ENCODE peak calls at places on chromosomes 7 and 10, in seven cellular contexts. One of them, this sample, is unnamed. For H3K36me3, the result is how much of the 10 kb centered on the place peaks cover.

GRCh38 chr7:155270876-155271275 is 26.8 kb upstream of the INSIG1 start:
- DNase-seq in cardiac muscle cell: no peak
- DNase-seq in tibial artery: no peak
- DNase-seq in neural progenitor cell: no peak
- DNase-seq in mammary epithelial cell: no peak
- DNase-seq in right lobe of liver: no peak
- DNase-seq in HCT116: no peak
- DNase-seq in this sample: no peak

GRCh38 chr10:45376364-45376801 is 2.4 kb downstream of the ALOX5 start:
- DNase-seq in right lobe of liver: no peak
- DNase-seq in tibial artery: no peak
- DNase-seq in mammary epithelial cell: no peak
- DNase-seq in cardiac muscle cell: no peak
- DNase-seq in neural progenitor cell: no peak
- DNase-seq in HCT116: no peak
- DNase-seq in this sample: no peak

GRCh38 chr10:43774234-43774769 is 125.6 kb upstream of the ZNF32 start:
- DNase-seq in tibial artery: no peak
- DNase-seq in right lobe of liver: no peak
- DNase-seq in HCT116: no peak
- DNase-seq in neural progenitor cell: no peak
- DNase-seq in cardiac muscle cell: no peak
- DNase-seq in mammary epithelial cell: no peak
- DNase-seq in this sample: no peak

GRCh38 chr7:11587814-11588213 is 244.2 kb downstream of the THSD7A start:
- DNase-seq in right lobe of liver: no peak
- DNase-seq in HCT116: no peak
- DNase-seq in cardiac muscle cell: no peak
- DNase-seq in tibial artery: no peak
- DNase-seq in neural progenitor cell: no peak
- DNase-seq in mammary epithelial cell: no peak
- DNase-seq in this sample: peak

GRCh38 chr7:98162758-98163157 is 48.5 kb upstream of the BHLHA15 start:
- DNase-seq in mammary epithelial cell: peak
- DNase-seq in HCT116: no peak
- DNase-seq in tibial artery: no peak
- DNase-seq in right lobe of liver: no peak
- DNase-seq in neural progenitor cell: no peak
- DNase-seq in cardiac muscle cell: no peak
- DNase-seq in this sample: no peak

GRCh38 chr7:95840953-95841950 is 68.9 kb downstream of the DYNC1I1 start:
- DNase-seq in neural progenitor cell: peak
- DNase-seq in HCT116: peak
- DNase-seq in right lobe of liver: no peak
- DNase-seq in cardiac muscle cell: no peak
- DNase-seq in tibial artery: no peak
- DNase-seq in mammary epithelial cell: no peak
- DNase-seq in this sample: peak

GRCh38 chr7:133827707-133828580 is 299.2 kb upstream of the LRGUK start:
- DNase-seq in right lobe of liver: no peak
- DNase-seq in HCT116: no peak
- DNase-seq in mammary epithelial cell: peak
- DNase-seq in neural progenitor cell: no peak
- DNase-seq in cardiac muscle cell: no peak
- DNase-seq in tibial artery: no peak
- DNase-seq in this sample: no peak

GRCh38 chr7:101856488-101857357 is 39.3 kb downstream of the CUX1 start:
- DNase-seq in cardiac muscle cell: peak
- DNase-seq in neural progenitor cell: no peak
- DNase-seq in mammary epithelial cell: peak
- DNase-seq in right lobe of liver: peak
- DNase-seq in HCT116: peak
- DNase-seq in tibial artery: peak
- DNase-seq in this sample: peak

GRCh38 chr10:44742169-44742732 is 168.9 kb upstream of the TMEM72 start:
- DNase-seq in HCT116: no peak
- DNase-seq in neural progenitor cell: no peak
- DNase-seq in cardiac muscle cell: no peak
- DNase-seq in mammary epithelial cell: no peak
- DNase-seq in tibial artery: no peak
- DNase-seq in right lobe of liver: no peak
- DNase-seq in this sample: no peak

GRCh38 chr7:13998866-13999265 is 9.4 kb upstream of the ETV1 start:
- DNase-seq in tibial artery: no peak
- DNase-seq in cardiac muscle cell: no peak
- DNase-seq in right lobe of liver: no peak
- DNase-seq in neural progenitor cell: no peak
- DNase-seq in HCT116: no peak
- DNase-seq in mammary epithelial cell: no peak
- DNase-seq in this sample: no peak

GRCh38 chr7:105010538-105011523 is 3.2 kb upstream of the KMT2E start:
- DNase-seq in cardiac muscle cell: peak
- DNase-seq in tibial artery: no peak
- DNase-seq in right lobe of liver: no peak
- DNase-seq in HCT116: no peak
- DNase-seq in neural progenitor cell: no peak
- DNase-seq in mammary epithelial cell: no peak
- DNase-seq in this sample: no peak

GRCh38 chr10:97336942-97337719 is 2.6 kb upstream of the FRAT2 start:
- DNase-seq in neural progenitor cell: peak
- DNase-seq in mammary epithelial cell: peak
- DNase-seq in cardiac muscle cell: no peak
- DNase-seq in tibial artery: no peak
- DNase-seq in HCT116: no peak
- DNase-seq in right lobe of liver: no peak
- DNase-seq in this sample: no peak

GRCh38 chr7:99383791-99384370 is 9.4 kb downstream of the ARPC1B start:
- DNase-seq in cardiac muscle cell: no peak
- DNase-seq in neural progenitor cell: no peak
- DNase-seq in right lobe of liver: no peak
- DNase-seq in HCT116: no peak
- DNase-seq in mammary epithelial cell: no peak
- DNase-seq in tibial artery: no peak
- DNase-seq in this sample: no peak

GRCh38 chr7:81173766-81174281 is 255.0 kb upstream of the SEMA3C start:
- DNase-seq in right lobe of liver: no peak
- DNase-seq in HCT116: no peak
- DNase-seq in tibial artery: no peak
- DNase-seq in mammary epithelial cell: peak
- DNase-seq in neural progenitor cell: peak
- DNase-seq in cardiac muscle cell: peak
- DNase-seq in this sample: no peak

GRCh38 chr10:103480521-103480920 is 1.5 kb upstream of the CALHM3 start:
- DNase-seq in right lobe of liver: no peak
- DNase-seq in tibial artery: no peak
- DNase-seq in cardiac muscle cell: peak
- DNase-seq in HCT116: no peak
- DNase-seq in neural progenitor cell: no peak
- DNase-seq in mammary epithelial cell: no peak
- DNase-seq in this sample: no peak

GRCh38 chr7:140358771-140359095 is 39.6 kb downstream of the SLC37A3 start:
- DNase-seq in mammary epithelial cell: no peak
- DNase-seq in tibial artery: no peak
- DNase-seq in cardiac muscle cell: no peak
- DNase-seq in HCT116: no peak
- DNase-seq in neural progenitor cell: no peak
- DNase-seq in right lobe of liver: no peak
- DNase-seq in this sample: no peak

GRCh38 chr7:71216211-71216610 is 84.3 kb downstream of the GALNT17 start:
- DNase-seq in mammary epithelial cell: no peak
- DNase-seq in right lobe of liver: no peak
- DNase-seq in neural progenitor cell: no peak
- DNase-seq in cardiac muscle cell: no peak
- DNase-seq in HCT116: no peak
- DNase-seq in tibial artery: no peak
- DNase-seq in this sample: no peak

GRCh38 chr7:106075937-106076336 is 36.2 kb downstream of the SYPL1 start:
- DNase-seq in right lobe of liver: no peak
- DNase-seq in cardiac muscle cell: no peak
- DNase-seq in mammary epithelial cell: no peak
- DNase-seq in HCT116: no peak
- DNase-seq in tibial artery: no peak
- DNase-seq in neural progenitor cell: no peak
- DNase-seq in this sample: no peak

GRCh38 chr10:81040947-81041346 is 503.2 kb downstream of the SH2D4B start:
- DNase-seq in mammary epithelial cell: no peak
- DNase-seq in neural progenitor cell: no peak
- DNase-seq in HCT116: no peak
- DNase-seq in cardiac muscle cell: no peak
- DNase-seq in right lobe of liver: no peak
- DNase-seq in tibial artery: no peak
- DNase-seq in this sample: no peak

GRCh38 chr7:50206521-50207250 is 97.8 kb upstream of the IKZF1 start:
- DNase-seq in cardiac muscle cell: no peak
- DNase-seq in tibial artery: no peak
- DNase-seq in neural progenitor cell: no peak
- DNase-seq in right lobe of liver: no peak
- DNase-seq in HCT116: peak
- DNase-seq in mammary epithelial cell: no peak
- DNase-seq in this sample: no peak

GRCh38 chr7:131409129-131409766 is 81.6 kb downstream of the MKLN1 start:
- DNase-seq in cardiac muscle cell: no peak
- DNase-seq in neural progenitor cell: no peak
- DNase-seq in tibial artery: no peak
- DNase-seq in HCT116: no peak
- DNase-seq in right lobe of liver: no peak
- DNase-seq in mammary epithelial cell: no peak
- DNase-seq in this sample: no peak

DNA sequence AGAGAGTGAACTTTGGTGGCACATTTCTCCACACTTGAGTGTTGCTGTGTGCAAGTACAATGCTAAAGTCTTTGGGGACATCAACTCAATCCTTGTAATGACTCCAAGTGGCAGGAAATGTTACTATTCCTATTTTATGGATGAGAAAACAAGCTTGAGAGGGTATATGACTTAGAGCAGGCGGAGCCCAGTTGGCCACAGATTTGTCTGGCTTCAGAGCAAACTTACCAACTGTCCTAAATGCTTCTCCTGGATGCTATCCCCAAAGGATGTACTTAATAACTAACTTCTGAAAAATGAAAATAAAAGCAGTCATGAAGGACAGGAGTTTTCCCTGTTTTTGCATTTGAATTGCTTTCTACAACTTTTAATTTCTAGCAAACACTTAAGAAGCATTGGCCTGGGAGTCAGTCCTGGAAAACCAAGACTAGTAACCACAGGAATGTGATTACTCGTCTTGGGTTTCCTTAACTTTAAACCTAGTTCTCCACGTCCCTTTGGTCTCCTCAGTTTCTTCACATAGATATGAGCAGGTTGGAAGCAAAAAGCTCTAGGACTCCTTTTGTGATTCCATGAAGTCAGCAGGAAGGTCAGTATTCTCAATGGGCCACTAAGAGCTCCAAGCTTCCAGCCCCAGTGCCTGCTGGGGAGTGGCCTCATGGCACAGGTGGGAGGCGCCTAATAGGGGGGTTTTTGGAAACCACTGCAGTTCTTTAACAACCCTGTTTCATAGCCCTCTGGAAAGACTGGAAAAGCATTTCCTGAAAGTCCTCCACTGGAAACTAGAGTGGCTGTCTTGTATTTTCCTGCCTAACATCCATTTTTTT is 140.8 kb downstream of the GLCCI1 start:
- DNase-seq in neural progenitor cell: no peak
- DNase-seq in tibial artery: no peak
- DNase-seq in HCT116: no peak
- DNase-seq in cardiac muscle cell: peak
- DNase-seq in mammary epithelial cell: peak
- DNase-seq in right lobe of liver: no peak
- DNase-seq in this sample: no peak
- H3K36me3 ChIP-seq in neural progenitor cell: under half
- H3K36me3 ChIP-seq in tibial artery: under half
- H3K36me3 ChIP-seq in HCT116: under half
- H3K36me3 ChIP-seq in cardiac muscle cell: under half
- H3K36me3 ChIP-seq in mammary epithelial cell: under half
- H3K36me3 ChIP-seq in right lobe of liver: under half
- H3K36me3 ChIP-seq in this sample: under half

GRCh38 chr7:16420329-16420648 is 1.0 kb downstream of the CRPPA start:
- DNase-seq in neural progenitor cell: no peak
- DNase-seq in tibial artery: no peak
- DNase-seq in mammary epithelial cell: no peak
- DNase-seq in right lobe of liver: no peak
- DNase-seq in HCT116: no peak
- DNase-seq in cardiac muscle cell: no peak
- DNase-seq in this sample: no peak

GRCh38 chr7:16421333-16422099 is at the start of gene CRPPA:
- DNase-seq in tibial artery: no peak
- DNase-seq in cardiac muscle cell: peak
- DNase-seq in HCT116: no peak
- DNase-seq in mammary epithelial cell: peak
- DNase-seq in neural progenitor cell: peak
- DNase-seq in right lobe of liver: peak
- DNase-seq in this sample: no peak

GRCh38 chr7:16419859-16420258 is 1.5 kb downstream of the CRPPA start:
- DNase-seq in neural progenitor cell: no peak
- DNase-seq in tibial artery: no peak
- DNase-seq in right lobe of liver: no peak
- DNase-seq in HCT116: no peak
- DNase-seq in mammary epithelial cell: no peak
- DNase-seq in cardiac muscle cell: no peak
- DNase-seq in this sample: no peak

GRCh38 chr7:16422100-16422430 is 727 bp upstream of the CRPPA start:
- DNase-seq in tibial artery: no peak
- DNase-seq in mammary epithelial cell: no peak
- DNase-seq in cardiac muscle cell: peak
- DNase-seq in right lobe of liver: no peak
- DNase-seq in HCT116: no peak
- DNase-seq in neural progenitor cell: no peak
- DNase-seq in this sample: no peak

GRCh38 chr7:16420649-16421332 is 547 bp downstream of the CRPPA start:
- DNase-seq in tibial artery: peak
- DNase-seq in neural progenitor cell: peak
- DNase-seq in cardiac muscle cell: peak
- DNase-seq in HCT116: peak
- DNase-seq in mammary epithelial cell: peak
- DNase-seq in right lobe of liver: peak
- DNase-seq in this sample: no peak
- TF ChIP-seq CTCF in tibial artery: peak
- TF ChIP-seq CTCF in neural progenitor cell: peak
- TF ChIP-seq CTCF in cardiac muscle cell: no peak
- TF ChIP-seq CTCF in HCT116: peak
- TF ChIP-seq CTCF in mammary epithelial cell: no peak
- TF ChIP-seq CTCF in right lobe of liver: peak
- TF ChIP-seq CTCF in this sample: no peak

DNA sequence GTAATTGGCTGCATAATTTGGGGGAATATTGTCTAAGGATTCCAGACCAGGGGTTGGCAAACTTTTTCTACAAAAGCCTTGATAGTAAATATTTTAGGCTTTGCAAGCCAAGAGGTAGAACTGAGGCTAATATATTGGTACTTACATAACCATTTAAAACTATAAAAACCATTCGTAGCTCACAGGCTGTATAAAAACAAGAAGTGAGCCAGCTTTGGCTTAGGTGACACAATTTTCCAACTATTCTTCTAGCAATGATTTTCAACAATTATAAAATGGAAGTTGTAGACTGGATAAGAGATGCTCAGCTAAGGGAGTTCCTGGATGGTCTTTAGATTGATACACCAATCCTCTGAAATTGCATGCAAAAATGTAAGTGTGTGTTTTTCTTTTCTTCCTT is 1.4 kb downstream of the GPR141 start:
- DNase-seq in mammary epithelial cell: no peak
- DNase-seq in tibial artery: no peak
- DNase-seq in neural progenitor cell: no peak
- DNase-seq in cardiac muscle cell: no peak
- DNase-seq in HCT116: no peak
- DNase-seq in right lobe of liver: no peak
- DNase-seq in this sample: no peak
- H3K4me3 ChIP-seq in mammary epithelial cell: no peak
- H3K4me3 ChIP-seq in tibial artery: no peak
- H3K4me3 ChIP-seq in neural progenitor cell: no peak
- H3K4me3 ChIP-seq in cardiac muscle cell: no peak
- H3K4me3 ChIP-seq in HCT116: no peak
- H3K4me3 ChIP-seq in right lobe of liver: no peak
- H3K4me3 ChIP-seq in this sample: no peak

GRCh38 chr7:55173671-55174070 is 154.9 kb downstream of the EGFR start:
- DNase-seq in HCT116: no peak
- DNase-seq in right lobe of liver: no peak
- DNase-seq in cardiac muscle cell: no peak
- DNase-seq in neural progenitor cell: no peak
- DNase-seq in mammary epithelial cell: no peak
- DNase-seq in tibial artery: no peak
- DNase-seq in this sample: no peak
- H3K36me3 ChIP-seq in HCT116: under half
- H3K36me3 ChIP-seq in right lobe of liver: half or more
- H3K36me3 ChIP-seq in cardiac muscle cell: under half
- H3K36me3 ChIP-seq in neural progenitor cell: under half
- H3K36me3 ChIP-seq in mammary epithelial cell: half or more
- H3K36me3 ChIP-seq in tibial artery: half or more
- H3K36me3 ChIP-seq in this sample: under half

This sample was measured in GM06990.